ENCODE peak calls at places on chromosomes 5 and 9, in six cellular contexts. One of them, this sample, is unnamed.
A peak's percentile ranks its signal among the peaks of the same experiment; 100 is the strongest.

GRCh38 chr5:175516933-175517823 is 38.8 kb downstream of the SFXN1 start:
- DNase-seq in transverse colon: no peak
- DNase-seq in mammary epithelial cell: no peak
- DNase-seq in right atrium auricular region: no peak
- DNase-seq in ovary: no peak
- DNase-seq in endodermal cell: no peak
- DNase-seq in this sample: no peak

GRCh38 chr9:70600479-70600878 is 186.0 kb upstream of the KLF9 start:
- DNase-seq in right atrium auricular region: peak; percentile 74
- DNase-seq in transverse colon: peak; percentile 13
- DNase-seq in mammary epithelial cell: no peak
- DNase-seq in ovary: peak; percentile 58
- DNase-seq in endodermal cell: peak; percentile 67
- DNase-seq in this sample: no peak

GRCh38 chr9:136279471-136279870 is 24.4 kb downstream of the CCDC187 start:
- DNase-seq in transverse colon: no peak
- DNase-seq in endodermal cell: no peak
- DNase-seq in right atrium auricular region: no peak
- DNase-seq in mammary epithelial cell: no peak
- DNase-seq in ovary: no peak
- DNase-seq in this sample: no peak

GRCh38 chr9:119868694-119869093 is 499.5 kb upstream of the BRINP1 start:
- DNase-seq in mammary epithelial cell: no peak
- DNase-seq in ovary: no peak
- DNase-seq in endodermal cell: peak; percentile 53
- DNase-seq in transverse colon: peak; percentile 7
- DNase-seq in right atrium auricular region: no peak
- DNase-seq in this sample: no peak

GRCh38 chr9:105697871-105698270 is 3.5 kb downstream of the TMEM38B start:
- DNase-seq in mammary epithelial cell: no peak
- DNase-seq in endodermal cell: no peak
- DNase-seq in right atrium auricular region: no peak
- DNase-seq in transverse colon: no peak
- DNase-seq in ovary: no peak
- DNase-seq in this sample: no peak

GRCh38 chr9:130884542-130885421 is 11.8 kb downstream of the QRFP start:
- DNase-seq in ovary: peak; percentile 51
- DNase-seq in endodermal cell: peak; percentile 42
- DNase-seq in right atrium auricular region: no peak
- DNase-seq in mammary epithelial cell: no peak
- DNase-seq in transverse colon: no peak
- DNase-seq in this sample: no peak

GRCh38 chr5:82351754-82352145 is 73.6 kb upstream of the RPS23 start:
- DNase-seq in endodermal cell: no peak
- DNase-seq in transverse colon: no peak
- DNase-seq in ovary: no peak
- DNase-seq in right atrium auricular region: no peak
- DNase-seq in mammary epithelial cell: peak; percentile 69
- DNase-seq in this sample: no peak

GRCh38 chr9:101269596-101270324 is 115.0 kb downstream of the BAAT start:
- DNase-seq in right atrium auricular region: no peak
- DNase-seq in endodermal cell: no peak
- DNase-seq in mammary epithelial cell: no peak
- DNase-seq in transverse colon: no peak
- DNase-seq in ovary: no peak
- DNase-seq in this sample: no peak

GRCh38 chr9:89477811-89478583 is 19.9 kb downstream of the SEMA4D start:
- DNase-seq in endodermal cell: no peak
- DNase-seq in mammary epithelial cell: peak; percentile 26
- DNase-seq in ovary: peak; percentile 39
- DNase-seq in right atrium auricular region: no peak
- DNase-seq in transverse colon: no peak
- DNase-seq in this sample: no peak

GRCh38 chr9:125511780-125512179 is 195.2 kb downstream of the MAPKAP1 start:
- DNase-seq in mammary epithelial cell: peak; percentile 17
- DNase-seq in endodermal cell: no peak
- DNase-seq in ovary: no peak
- DNase-seq in transverse colon: no peak
- DNase-seq in right atrium auricular region: no peak
- DNase-seq in this sample: no peak

GRCh38 chr5:73393606-73394489 is 54.7 kb downstream of the FOXD1 start:
- DNase-seq in ovary: no peak
- DNase-seq in endodermal cell: no peak
- DNase-seq in right atrium auricular region: no peak
- DNase-seq in mammary epithelial cell: no peak
- DNase-seq in transverse colon: no peak
- DNase-seq in this sample: no peak

GRCh38 chr9:131728961-131729360 is 10.9 kb downstream of the RAPGEF1 start:
- DNase-seq in right atrium auricular region: no peak
- DNase-seq in endodermal cell: no peak
- DNase-seq in transverse colon: peak; percentile 59
- DNase-seq in ovary: no peak
- DNase-seq in mammary epithelial cell: no peak
- DNase-seq in this sample: no peak

GRCh38 chr9:21904776-21905175 is 89.4 kb downstream of the CDKN2A start:
- DNase-seq in ovary: no peak
- DNase-seq in transverse colon: no peak
- DNase-seq in right atrium auricular region: no peak
- DNase-seq in mammary epithelial cell: no peak
- DNase-seq in endodermal cell: peak; percentile 60
- DNase-seq in this sample: no peak

GRCh38 chr5:30849801-30850370 is 343.6 kb upstream of the CDH6 start:
- DNase-seq in transverse colon: no peak
- DNase-seq in right atrium auricular region: no peak
- DNase-seq in mammary epithelial cell: no peak
- DNase-seq in ovary: no peak
- DNase-seq in endodermal cell: no peak
- DNase-seq in this sample: no peak

GRCh38 chr9:111449705-111450104 is 34.5 kb downstream of the ECPAS start:
- DNase-seq in ovary: no peak
- DNase-seq in mammary epithelial cell: no peak
- DNase-seq in endodermal cell: no peak
- DNase-seq in transverse colon: no peak
- DNase-seq in right atrium auricular region: no peak
- DNase-seq in this sample: no peak

GRCh38 chr9:114790521-114790920 is 15.3 kb downstream of the TNFSF15 start:
- DNase-seq in mammary epithelial cell: no peak
- DNase-seq in transverse colon: no peak
- DNase-seq in endodermal cell: no peak
- DNase-seq in right atrium auricular region: no peak
- DNase-seq in ovary: no peak
- DNase-seq in this sample: no peak

GRCh38 chr9:126630458-126631237 is 16.9 kb downstream of the LMX1B start:
- DNase-seq in endodermal cell: peak; percentile 73
- DNase-seq in mammary epithelial cell: peak; percentile 61
- DNase-seq in transverse colon: no peak
- DNase-seq in right atrium auricular region: no peak
- DNase-seq in ovary: no peak
- DNase-seq in this sample: no peak

GRCh38 chr9:128085852-128086409 is 17.9 kb downstream of the SLC25A25 start:
- DNase-seq in right atrium auricular region: no peak
- DNase-seq in ovary: no peak
- DNase-seq in transverse colon: no peak
- DNase-seq in mammary epithelial cell: no peak
- DNase-seq in endodermal cell: no peak
- DNase-seq in this sample: no peak

GRCh38 chr5:132115375-132115774 is 41.8 kb downstream of the CSF2 start:
- DNase-seq in transverse colon: no peak
- DNase-seq in ovary: no peak
- DNase-seq in endodermal cell: no peak
- DNase-seq in mammary epithelial cell: no peak
- DNase-seq in right atrium auricular region: no peak
- DNase-seq in this sample: no peak
- H3K4me3 ChIP-seq in transverse colon: no peak overlapping the region
- H3K4me3 ChIP-seq in ovary: no peak overlapping the region
- H3K4me3 ChIP-seq in endodermal cell: no peak overlapping the region
- H3K4me3 ChIP-seq in mammary epithelial cell: no peak overlapping the region
- H3K4me3 ChIP-seq in right atrium auricular region: no peak overlapping the region
- H3K4me3 ChIP-seq in this sample: no peak overlapping the region

GRCh38 chr5:140785905-140786686 is at the start of gene PCDHA1:
- DNase-seq in transverse colon: no peak
- DNase-seq in mammary epithelial cell: no peak
- DNase-seq in endodermal cell: no peak
- DNase-seq in ovary: no peak
- DNase-seq in right atrium auricular region: no peak
- DNase-seq in this sample: no peak
- TF ChIP-seq CTCF in transverse colon: no peak
- TF ChIP-seq CTCF in mammary epithelial cell: no peak
- TF ChIP-seq CTCF in endodermal cell: peak; percentile 72
- TF ChIP-seq CTCF in ovary: no peak
- TF ChIP-seq CTCF in right atrium auricular region: no peak
- TF ChIP-seq CTCF in this sample: no peak

DNA sequence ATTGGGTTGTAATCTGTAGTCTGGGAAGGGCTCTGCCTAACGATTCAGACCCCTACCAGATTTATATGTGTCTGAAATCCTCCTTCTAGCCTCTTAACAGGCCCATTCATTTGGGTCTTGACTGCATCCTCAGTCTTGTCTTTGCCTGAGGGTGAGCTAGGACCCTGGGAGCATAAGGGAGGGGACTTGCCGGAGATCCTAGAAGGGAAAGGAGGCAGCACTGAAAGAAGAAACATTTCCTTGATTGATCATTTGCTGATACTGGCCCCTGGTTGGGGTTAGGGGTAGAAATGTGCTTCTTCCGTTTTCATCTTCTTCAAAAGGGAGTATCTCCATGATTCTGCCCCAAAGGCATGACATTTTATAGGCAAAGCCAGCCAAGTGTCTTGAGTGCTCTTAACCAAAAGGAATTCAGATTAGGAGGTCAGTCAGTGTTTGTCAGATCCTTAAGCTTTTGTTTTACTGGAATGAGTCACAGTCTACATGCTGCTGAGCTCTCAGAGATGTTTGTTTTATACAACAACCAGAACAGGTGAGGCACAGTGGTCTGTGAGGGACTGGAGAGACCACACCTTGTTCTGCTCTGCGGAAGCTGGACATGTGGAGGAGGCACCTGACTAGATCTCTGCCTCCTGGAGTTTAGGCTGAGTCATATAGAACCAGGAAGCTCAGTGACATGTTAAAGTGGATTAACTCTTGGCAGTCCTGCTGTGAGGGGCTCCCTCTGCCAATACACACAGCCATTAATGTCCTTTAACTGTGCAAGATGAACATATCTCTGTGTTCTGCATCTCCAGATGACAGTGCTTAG is 37.7 kb downstream of the PCDHAC2 start:
- DNase-seq in mammary epithelial cell: peak; percentile 98
- DNase-seq in right atrium auricular region: no peak
- DNase-seq in endodermal cell: peak; percentile 91
- DNase-seq in transverse colon: no peak
- DNase-seq in ovary: no peak
- DNase-seq in this sample: no peak
- H3K27ac ChIP-seq in mammary epithelial cell: peak overlapping the region; percentile 93
- H3K27ac ChIP-seq in right atrium auricular region: no peak overlapping the region
- H3K27ac ChIP-seq in endodermal cell: peak overlapping the region; percentile 6
- H3K27ac ChIP-seq in transverse colon: no peak overlapping the region
- H3K27ac ChIP-seq in ovary: no peak overlapping the region
- H3K27ac ChIP-seq in this sample: no peak overlapping the region

GRCh38 chr5:32217886-32218396 is 43.8 kb upstream of the GOLPH3 start:
- DNase-seq in endodermal cell: no peak
- DNase-seq in ovary: no peak
- DNase-seq in mammary epithelial cell: no peak
- DNase-seq in transverse colon: peak; percentile 45
- DNase-seq in right atrium auricular region: no peak
- DNase-seq in this sample: no peak
- H3K4me3 ChIP-seq in endodermal cell: no peak overlapping the region
- H3K4me3 ChIP-seq in ovary: no peak overlapping the region
- H3K4me3 ChIP-seq in mammary epithelial cell: no peak overlapping the region
- H3K4me3 ChIP-seq in transverse colon: no peak overlapping the region
- H3K4me3 ChIP-seq in right atrium auricular region: no peak overlapping the region
- H3K4me3 ChIP-seq in this sample: no peak overlapping the region

GRCh38 chr9:922731-923130 is 53.7 kb upstream of the DMRT3 start:
- DNase-seq in right atrium auricular region: no peak
- DNase-seq in endodermal cell: no peak
- DNase-seq in transverse colon: no peak
- DNase-seq in ovary: no peak
- DNase-seq in mammary epithelial cell: no peak
- DNase-seq in this sample: no peak

GRCh38 chr9:933356-933755 is 43.1 kb upstream of the DMRT3 start:
- DNase-seq in endodermal cell: no peak
- DNase-seq in ovary: no peak
- DNase-seq in transverse colon: no peak
- DNase-seq in right atrium auricular region: no peak
- DNase-seq in mammary epithelial cell: no peak
- DNase-seq in this sample: no peak

GRCh38 chr9:926976-927375 is 49.5 kb upstream of the DMRT3 start:
- DNase-seq in transverse colon: no peak
- DNase-seq in right atrium auricular region: no peak
- DNase-seq in endodermal cell: no peak
- DNase-seq in mammary epithelial cell: no peak
- DNase-seq in ovary: no peak
- DNase-seq in this sample: no peak

GRCh38 chr9:929719-930118 is 46.7 kb upstream of the DMRT3 start:
- DNase-seq in endodermal cell: no peak
- DNase-seq in transverse colon: no peak
- DNase-seq in mammary epithelial cell: no peak
- DNase-seq in right atrium auricular region: no peak
- DNase-seq in ovary: no peak
- DNase-seq in this sample: no peak

DNA sequence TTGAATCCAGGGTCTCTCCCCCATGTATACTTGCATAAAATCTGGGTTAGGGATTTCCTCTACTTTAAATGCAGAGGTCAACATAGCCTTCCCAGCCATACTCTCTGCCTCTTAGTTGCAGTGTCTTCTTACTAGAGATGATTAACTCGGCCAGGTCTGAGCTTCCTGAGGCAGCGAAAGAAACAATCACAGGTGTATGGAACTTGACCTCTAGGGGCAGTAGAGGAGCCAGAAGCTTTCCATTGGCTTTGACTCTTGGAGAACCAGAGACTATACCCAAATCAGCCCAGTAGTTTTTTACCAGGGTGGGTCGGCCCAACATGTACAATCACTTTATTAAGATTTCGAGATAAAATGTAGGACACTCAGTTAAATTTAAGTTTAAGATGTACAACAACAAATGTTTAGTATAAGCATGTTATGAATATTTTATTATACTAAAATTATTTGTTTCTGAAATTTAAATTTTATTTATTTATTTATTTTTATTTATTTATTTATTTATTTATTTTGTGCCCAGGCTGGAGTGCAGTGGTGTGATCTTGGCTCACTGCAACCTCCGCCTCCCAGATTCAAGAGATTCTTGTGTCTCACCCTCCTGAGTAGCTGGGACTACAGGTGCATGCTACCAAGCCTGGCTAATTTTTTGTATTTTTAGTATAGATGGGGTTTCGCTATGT is 48.0 kb upstream of the DMRT3 start:
- DNase-seq in right atrium auricular region: no peak
- DNase-seq in endodermal cell: peak; percentile 83
- DNase-seq in ovary: no peak
- DNase-seq in mammary epithelial cell: no peak
- DNase-seq in transverse colon: peak; percentile 8
- DNase-seq in this sample: no peak
- TF ChIP-seq CTCF in right atrium auricular region: no peak
- TF ChIP-seq CTCF in endodermal cell: peak; percentile 88
- TF ChIP-seq CTCF in ovary: no peak
- TF ChIP-seq CTCF in mammary epithelial cell: peak; percentile 37
- TF ChIP-seq CTCF in transverse colon: peak; percentile 36
- TF ChIP-seq CTCF in this sample: no peak